ENCODE peak calls at places on chromosomes 3 and 15, in four cellular contexts. I is heart left ventricle; B is CD4-positive, CD25-positive, alpha-beta regulatory T cell; R is pancreas. Q is an unnamed sample. For H3K4me1, the result is how much of the 10 kb centered on the place peaks cover.

GRCh38 chr3:195458188-195458800 is 15.5 kb upstream of the ACAP2 start:
- DNase-seq in R (no peak), I (no peak), B (no peak), Q (no peak)

GRCh38 chr3:125401402-125401801 is 26.3 kb upstream of the ZNF148 start:
- DNase-seq in I (no peak), B (no peak), R (no peak), Q (no peak)

GRCh38 chr3:15291589-15292541 is 40.5 kb downstream of the SH3BP5 start:
- DNase-seq in R (no peak), B (peak), I (no peak), Q (no peak)

GRCh38 chr15:88441076-88441730 is 26.0 kb downstream of the MRPL46 start:
- DNase-seq in B (no peak), I (no peak), R (no peak), Q (no peak)

GRCh38 chr3:146469206-146470017 is at the start of gene PLSCR2:
- DNase-seq in I (peak), B (peak), R (peak), Q (peak)

GRCh38 chr15:95760508-95760907 is 570.0 kb upstream of the NR2F2 start:
- DNase-seq in B (no peak), R (no peak), I (no peak), Q (no peak)

GRCh38 chr15:47364671-47365141 is 352.6 kb upstream of the SEMA6D start:
- DNase-seq in R (no peak), I (no peak), B (no peak), Q (no peak)

GRCh38 chr3:48591436-48591835 is 3.7 kb downstream of the COL7A1 start:
- DNase-seq in B (no peak), I (no peak), R (no peak), Q (no peak)

GRCh38 chr3:32495609-32496008 is 7.0 kb downstream of the CMTM6 start:
- DNase-seq in B (no peak), I (no peak), R (no peak), Q (no peak)

GRCh38 chr3:27907929-27908328 is 185.8 kb upstream of the EOMES start:
- DNase-seq in B (no peak), I (no peak), R (no peak), Q (no peak)

DNA sequence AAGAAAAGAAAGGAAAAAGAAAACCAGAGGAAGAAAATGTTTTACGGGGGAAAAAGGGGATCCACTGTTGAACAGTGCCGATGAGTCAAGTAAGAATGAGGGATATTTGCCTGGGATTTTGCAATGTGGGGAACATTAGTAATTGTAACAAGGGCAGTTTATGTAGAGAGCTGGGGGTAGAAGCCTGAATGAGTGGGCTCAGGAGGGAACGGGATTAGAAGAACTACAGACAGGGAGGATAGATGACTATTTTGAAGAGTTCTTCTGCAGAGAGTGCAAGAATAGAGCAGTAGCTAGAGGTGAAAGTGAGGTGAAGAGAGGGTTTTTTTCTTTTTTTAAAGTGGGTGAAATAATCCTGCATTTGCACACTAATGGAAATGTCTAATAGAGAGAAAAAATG is 28.7 kb downstream of the GATM start:
- DNase-seq in R (no peak), I (no peak), B (no peak), Q (no peak)
- H3K4me3 ChIP-seq in R (no peak), I (no peak), B (no peak), Q (no peak)

GRCh38 chr15:55284461-55284860 is 5.2 kb downstream of the RAB27A start:
- DNase-seq in R (no peak), B (no peak), I (no peak), Q (no peak)
- H3K4me1 ChIP-seq in R (under half), B (half or more), I (under half), Q (under half)

GRCh38 chr3:154517404-154517803 is 87.4 kb upstream of the GPR149 start:
- DNase-seq in R (no peak), B (no peak), I (no peak), Q (no peak)

GRCh38 chr3:154510780-154511179 is 80.8 kb upstream of the GPR149 start:
- DNase-seq in B (no peak), R (no peak), I (no peak), Q (no peak)

DNA sequence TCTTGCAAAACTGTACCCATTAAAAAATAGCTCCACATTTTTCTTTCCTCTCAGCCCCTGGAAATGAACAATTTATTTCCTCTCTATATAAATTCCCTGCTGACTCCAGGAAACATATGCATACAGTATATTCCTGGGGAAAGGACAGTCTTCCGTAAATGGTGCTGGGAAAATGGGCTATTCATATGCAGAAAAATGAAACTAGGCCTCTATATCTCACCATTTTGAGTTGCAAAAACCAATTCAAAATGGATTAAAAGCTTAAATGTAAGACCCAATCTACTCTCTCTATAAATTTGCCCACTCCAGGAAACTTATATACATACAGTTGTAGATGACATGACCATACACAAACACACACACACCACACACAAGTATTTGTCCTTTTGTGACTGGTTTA is 85.9 kb upstream of the GPR149 start:
- DNase-seq in R (no peak), B (no peak), I (no peak), Q (no peak)
- H3K27ac ChIP-seq in R (no peak), B (no peak), I (no peak), Q (no peak)

GRCh38 chr3:22360977-22361376 is 610.0 kb upstream of the ZNF385D start:
- DNase-seq in I (no peak), B (no peak), R (no peak), Q (no peak)

GRCh38 chr3:22360197-22360596 is 609.2 kb upstream of the ZNF385D start:
- DNase-seq in B (no peak), I (no peak), R (no peak), Q (no peak)

GRCh38 chr3:22366781-22367180 is 615.8 kb upstream of the ZNF385D start:
- DNase-seq in B (no peak), R (no peak), I (no peak), Q (no peak)

GRCh38 chr3:22358334-22358733 is 607.3 kb upstream of the ZNF385D start:
- DNase-seq in R (no peak), I (no peak), B (no peak), Q (no peak)

DNA sequence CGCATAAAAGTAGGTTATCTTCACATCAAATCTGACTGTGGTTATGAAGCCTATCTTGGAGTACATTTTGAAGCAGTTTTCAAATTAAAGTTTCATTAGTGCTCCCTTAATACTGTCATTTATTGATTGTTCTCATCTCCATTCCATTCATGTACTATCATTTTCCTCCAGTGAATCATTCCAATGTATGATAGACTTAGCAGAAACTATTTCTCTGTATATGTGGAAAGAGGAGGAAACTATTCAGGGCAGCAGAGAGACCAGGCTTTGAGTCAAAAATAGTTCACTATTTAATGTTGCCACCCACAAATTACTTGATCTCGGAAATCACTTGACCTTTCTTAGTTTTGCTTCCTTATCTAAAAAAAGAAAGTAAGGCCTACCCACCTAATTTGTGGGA is 610.5 kb upstream of the ZNF385D start:
- DNase-seq in B (no peak), I (no peak), R (no peak), Q (no peak)
- H3K4me3 ChIP-seq in B (no peak), I (no peak), R (no peak), Q (no peak)

DNA sequence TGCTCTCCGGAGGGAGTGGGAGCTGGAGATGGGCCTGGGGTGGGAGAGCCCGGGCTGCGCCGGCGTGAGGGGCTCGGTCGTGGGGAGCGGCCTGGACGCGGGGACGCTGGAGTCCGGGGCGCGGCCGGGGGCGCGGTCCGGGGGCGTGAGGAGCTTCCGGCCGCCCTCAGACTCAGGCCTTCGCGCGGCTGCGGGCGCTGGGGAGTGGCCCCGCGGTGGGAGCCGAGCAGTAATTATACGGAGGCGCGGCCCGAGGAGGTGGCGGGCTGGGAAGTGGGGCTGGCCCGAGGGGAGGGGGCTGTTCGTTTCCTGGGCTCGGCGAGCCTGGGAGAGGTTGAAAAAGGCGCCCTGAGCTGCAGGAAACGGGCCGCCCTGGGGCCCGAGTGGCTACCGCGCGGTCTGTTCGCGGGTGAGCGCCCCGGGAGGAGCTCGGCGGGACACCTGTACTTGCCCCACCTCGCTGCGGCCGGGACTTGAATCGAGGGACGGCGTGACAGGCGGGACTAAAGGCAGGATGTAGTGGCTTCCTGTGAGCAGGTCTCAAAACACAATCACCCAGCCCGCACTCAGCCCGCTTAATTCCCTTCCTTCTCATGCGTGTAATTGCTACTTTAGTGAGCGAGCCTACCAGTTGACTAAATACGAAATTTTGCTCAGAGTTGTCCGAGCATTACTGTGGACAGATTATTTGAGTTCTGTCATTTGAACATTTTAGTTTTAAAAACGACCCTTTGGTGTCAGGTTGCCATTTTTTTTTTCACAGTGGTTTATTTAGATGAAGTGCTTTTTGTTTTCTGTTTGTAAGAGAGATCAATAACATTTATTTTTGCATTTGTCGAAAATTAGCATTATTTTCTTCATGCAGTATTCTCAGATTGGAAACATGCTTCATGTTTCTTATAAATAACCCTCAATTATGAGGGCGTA is 855 bp downstream of the RASA2 start:
- DNase-seq in R (peak), B (peak), I (peak), Q (peak)
- H3K4me1 ChIP-seq in R (under half), B (half or more), I (under half), Q (under half)

GRCh38 chr3:150081084-150081483 is 110.4 kb upstream of the PFN2 start:
- DNase-seq in B (no peak), I (no peak), R (no peak), Q (no peak)
- H3K27ac ChIP-seq in B (no peak), I (no peak), R (no peak), Q (no peak)

GRCh38 chr15:99486371-99487336 is 79.1 kb upstream of the MEF2A start:
- DNase-seq in R (peak), B (no peak), I (peak), Q (peak)
- H3K4me3 ChIP-seq in R (peak), B (no peak), I (peak), Q (peak)

DNA sequence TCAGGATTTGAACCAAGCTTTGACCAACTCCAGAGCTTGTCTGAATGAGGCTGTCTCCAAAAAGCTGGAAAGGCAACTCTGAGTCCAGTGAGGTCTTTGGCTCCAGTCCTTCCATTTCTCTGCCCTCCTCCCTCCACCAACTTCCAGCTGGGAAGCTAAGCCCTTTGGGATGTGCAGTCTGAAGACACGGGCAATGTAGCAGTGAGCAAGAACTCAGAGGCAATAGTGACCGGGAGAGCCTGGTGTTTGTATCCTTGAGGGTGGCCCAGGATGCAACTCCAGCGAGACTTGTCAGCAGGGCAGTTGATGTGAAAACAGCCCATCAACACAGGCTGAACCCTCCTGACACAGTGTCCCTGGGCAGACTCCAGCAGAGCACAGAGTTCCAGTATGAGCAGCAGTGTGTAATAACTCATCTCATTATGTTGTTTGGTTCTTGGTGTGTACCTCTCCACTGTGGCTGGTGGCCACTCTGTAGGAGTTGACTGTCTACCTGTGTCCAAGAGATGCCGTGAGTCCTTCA is 6.7 kb downstream of the CDCP1 start:
- DNase-seq in R (no peak), I (no peak), B (no peak), Q (no peak)
- H3K4me1 ChIP-seq in R (under half), I (under half), B (under half), Q (under half)

GRCh38 chr15:22963546-22964125 is 16.5 kb downstream of the CYFIP1 start:
- DNase-seq in B (no peak), R (no peak), I (no peak), Q (peak)

GRCh38 chr15:22969512-22969911 is 10.7 kb downstream of the CYFIP1 start:
- DNase-seq in R (no peak), I (no peak), B (no peak), Q (no peak)

GRCh38 chr15:22967084-22967770 is 12.9 kb downstream of the CYFIP1 start:
- DNase-seq in I (no peak), B (no peak), R (no peak), Q (no peak)

GRCh38 chr15:22966321-22967083 is 13.7 kb downstream of the CYFIP1 start:
- DNase-seq in I (no peak), R (no peak), B (no peak), Q (peak)

GRCh38 chr15:22968356-22968755 is 11.8 kb downstream of the CYFIP1 start:
- DNase-seq in I (no peak), R (no peak), B (no peak), Q (peak)
- H3K27ac ChIP-seq in I (no peak), R (no peak), B (no peak), Q (peak)